ENCODE peak calls at places on chromosomes 1 and 21, in five cellular contexts. B is kidney, T is tibial artery, Y is mammary epithelial cell, O is suprapubic skin. I is an unnamed sample.

GRCh38 chr1:23865543-23865930 is 2.6 kb downstream of the FUCA1 start:
- DNase-seq in B (no peak), T (peak; percentile 58), Y (peak; percentile 98), O (no peak), I (peak; percentile 45)

GRCh38 chr21:42160950-42161225 is 58.1 kb upstream of the ABCG1 start:
- DNase-seq in B (no peak), T (no peak), Y (no peak), O (no peak), I (no peak)

GRCh38 chr1:175648927-175649326 is 94.5 kb downstream of the TNR start:
- DNase-seq in B (no peak), T (no peak), Y (no peak), O (no peak), I (no peak)

GRCh38 chr1:28887418-28887834 is 26.9 kb upstream of the EPB41 start:
- DNase-seq in B (peak; percentile 75), T (no peak), Y (no peak), O (no peak), I (no peak)

GRCh38 chr1:54309631-54310366 is 96.4 kb downstream of the SSBP3 start:
- DNase-seq in B (no peak), T (no peak), Y (no peak), O (no peak), I (no peak)

GRCh38 chr1:153232553-153232952 is 15.2 kb downstream of the PRR9 start:
- DNase-seq in B (no peak), T (no peak), Y (no peak), O (no peak), I (no peak)

GRCh38 chr21:42381347-42381984 is 14.4 kb downstream of the TMPRSS3 start:
- DNase-seq in B (peak; percentile 26), T (no peak), Y (peak; percentile 48), O (no peak), I (peak; percentile 34)

GRCh38 chr1:234107416-234108021 is 203.0 kb downstream of the SLC35F3 start:
- DNase-seq in B (no peak), T (no peak), Y (no peak), O (no peak), I (no peak)

GRCh38 chr1:101309334-101310221 is 72.8 kb downstream of the S1PR1 start:
- DNase-seq in B (peak; percentile 82), T (peak; percentile 26), Y (no peak), O (peak; percentile 63), I (peak; percentile 40)

GRCh38 chr1:33301273-33301984 is 19.5 kb downstream of the A3GALT2 start:
- DNase-seq in B (peak; percentile 71), T (peak; percentile 49), Y (no peak), O (peak; percentile 22), I (no peak)

GRCh38 chr1:101139130-101139529 is 97.7 kb upstream of the S1PR1 start:
- DNase-seq in B (no peak), T (no peak), Y (no peak), O (no peak), I (no peak)

GRCh38 chr1:17892225-17892624 is 137.1 kb downstream of the ACTL8 start:
- DNase-seq in B (no peak), T (no peak), Y (no peak), O (no peak), I (no peak)

GRCh38 chr1:148362141-148362929 is 120.8 kb downstream of the PPIAL4G start:
- DNase-seq in B (no peak), T (no peak), Y (peak; percentile 64), O (no peak), I (peak; percentile 45)

GRCh38 chr1:232033285-232033684 is 406.7 kb downstream of the DISC1 start:
- DNase-seq in B (no peak), T (no peak), Y (no peak), O (no peak), I (no peak)

GRCh38 chr1:232111616-232112015 is 485.0 kb downstream of the DISC1 start:
- DNase-seq in B (no peak), T (no peak), Y (no peak), O (no peak), I (no peak)

GRCh38 chr1:180257461-180257860 is 27.4 kb downstream of the LHX4 start:
- DNase-seq in B (no peak), T (no peak), Y (no peak), O (no peak), I (no peak)

GRCh38 chr1:235404190-235404589 is 37.0 kb downstream of the TBCE start:
- DNase-seq in B (no peak), T (no peak), Y (peak; percentile 95), O (no peak), I (no peak)
- H3K4me3 ChIP-seq in B (no peak overlapping the region), T (no peak overlapping the region), Y (no peak overlapping the region), O (no peak overlapping the region), I (no peak overlapping the region)

DNA sequence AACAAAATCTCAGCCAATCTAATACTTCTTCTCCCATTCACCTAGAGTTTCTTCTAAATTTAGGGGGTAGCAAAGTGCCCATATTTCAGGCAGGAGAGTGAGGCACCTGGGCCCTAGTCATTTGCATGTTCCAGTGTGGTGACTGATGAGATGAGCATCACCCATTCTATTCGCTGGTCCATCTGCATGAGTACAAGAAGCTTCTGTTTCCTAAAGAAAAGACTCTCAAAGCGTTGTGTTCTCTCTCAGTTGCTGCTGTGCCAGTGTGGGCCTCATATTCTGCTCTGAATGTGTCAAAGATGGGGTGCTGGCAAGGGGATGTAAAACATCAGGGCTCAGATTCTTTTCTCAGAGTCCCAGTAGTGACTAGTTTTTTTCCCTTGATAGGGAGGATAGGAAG is 16.1 kb upstream of the DPYD start:
- DNase-seq in B (peak; percentile 4), T (no peak), Y (no peak), O (no peak), I (no peak)
- H3K36me3 ChIP-seq in B (no peaks in the 10 kb centered on the region), T (no peaks in the 10 kb centered on the region), Y (no peaks in the 10 kb centered on the region), O (no peaks in the 10 kb centered on the region), I (no peaks in the 10 kb centered on the region)

GRCh38 chr1:228164561-228165371 is 838 bp upstream of the IBA57 start:
- DNase-seq in B (peak; percentile 77), T (no peak), Y (no peak), O (peak; percentile 67), I (no peak)
- H3K27ac ChIP-seq in B (peak overlapping the region; percentile 91), T (peak overlapping the region; percentile 99), Y (peak overlapping the region; percentile 94), O (peak overlapping the region; percentile 100), I (peak overlapping the region; percentile 48)

GRCh38 chr1:89126234-89126580 is 293 bp upstream of the GBP2 start:
- DNase-seq in B (no peak), T (no peak), Y (no peak), O (no peak), I (no peak)
- H3K4me3 ChIP-seq in B (no peak overlapping the region), T (peak overlapping the region; percentile 66), Y (no peak overlapping the region), O (peak overlapping the region; percentile 56), I (no peak overlapping the region)